ENCODE peak calls at places on chromosomes 2 and 18, in seven cellular contexts. H is upper lobe of right lung, X is MCF 10A, T is AG10803, B is HFFc6, Z is cardiac fibroblast, D is heart left ventricle. C is an unnamed sample.

GRCh38 chr2:161265874-161266273 is 42.4 kb upstream of the PSMD14 start:
- DNase-seq in H (no peak), X (no peak), T (no peak), B (no peak), Z (no peak), D (no peak), C (no peak)

GRCh38 chr2:43745457-43745856 is 28.4 kb upstream of the DYNC2LI1 start:
- DNase-seq in H (no peak), X (no peak), T (peak), B (peak), Z (peak), D (no peak), C (no peak)

GRCh38 chr2:240730506-240731326 is 39.0 kb downstream of the AQP12A start:
- DNase-seq in H (no peak), X (no peak), T (no peak), B (no peak), Z (no peak), D (no peak), C (no peak)

GRCh38 chr2:189426886-189427285 is 14.4 kb upstream of the WDR75 start:
- DNase-seq in H (no peak), X (no peak), T (no peak), B (no peak), Z (no peak), D (no peak), C (no peak)

GRCh38 chr2:119837759-119838158 is 78.0 kb downstream of the PTPN4 start:
- DNase-seq in H (no peak), X (peak), T (no peak), B (no peak), Z (no peak), D (no peak), C (no peak)

GRCh38 chr2:126634273-126634861 is 21.6 kb upstream of the GYPC start:
- DNase-seq in H (no peak), X (peak), T (peak), B (no peak), Z (no peak), D (no peak), C (no peak)

GRCh38 chr18:68779169-68779568 is 18.7 kb upstream of the CCDC102B start:
- DNase-seq in H (no peak), X (peak), T (peak), B (no peak), Z (peak), D (no peak), C (no peak)

GRCh38 chr2:95179451-95179850 is 13.8 kb downstream of the ZNF2 start:
- DNase-seq in H (no peak), X (no peak), T (no peak), B (no peak), Z (no peak), D (peak), C (no peak)

GRCh38 chr2:120343100-120343432 is 2.9 kb upstream of the INHBB start:
- DNase-seq in H (no peak), X (no peak), T (no peak), B (no peak), Z (no peak), D (no peak), C (no peak)

GRCh38 chr2:201779996-201780673 is 598 bp downstream of the ALS2 start:
- DNase-seq in H (no peak), X (peak), T (peak), B (no peak), Z (peak), D (no peak), C (no peak)

GRCh38 chr2:129903586-129904425 is 75.7 kb upstream of the RAB6C start:
- DNase-seq in H (peak), X (peak), T (no peak), B (no peak), Z (no peak), D (no peak), C (no peak)

GRCh38 chr2:181457741-181458425 is 697 bp downstream of the ITGA4 start:
- DNase-seq in H (peak), X (no peak), T (peak), B (peak), Z (peak), D (peak), C (no peak)

GRCh38 chr2:201407265-201407664 is 44.0 kb downstream of the TRAK2 start:
- DNase-seq in H (no peak), X (no peak), T (no peak), B (no peak), Z (no peak), D (no peak), C (no peak)

GRCh38 chr2:467892-468630 is 180.2 kb upstream of the ALKAL2 start:
- DNase-seq in H (no peak), X (no peak), T (no peak), B (no peak), Z (no peak), D (no peak), C (no peak)

GRCh38 chr2:74188018-74188601 is 9.4 kb upstream of the MOB1A start:
- DNase-seq in H (no peak), X (peak), T (peak), B (peak), Z (peak), D (peak), C (no peak)

DNA sequence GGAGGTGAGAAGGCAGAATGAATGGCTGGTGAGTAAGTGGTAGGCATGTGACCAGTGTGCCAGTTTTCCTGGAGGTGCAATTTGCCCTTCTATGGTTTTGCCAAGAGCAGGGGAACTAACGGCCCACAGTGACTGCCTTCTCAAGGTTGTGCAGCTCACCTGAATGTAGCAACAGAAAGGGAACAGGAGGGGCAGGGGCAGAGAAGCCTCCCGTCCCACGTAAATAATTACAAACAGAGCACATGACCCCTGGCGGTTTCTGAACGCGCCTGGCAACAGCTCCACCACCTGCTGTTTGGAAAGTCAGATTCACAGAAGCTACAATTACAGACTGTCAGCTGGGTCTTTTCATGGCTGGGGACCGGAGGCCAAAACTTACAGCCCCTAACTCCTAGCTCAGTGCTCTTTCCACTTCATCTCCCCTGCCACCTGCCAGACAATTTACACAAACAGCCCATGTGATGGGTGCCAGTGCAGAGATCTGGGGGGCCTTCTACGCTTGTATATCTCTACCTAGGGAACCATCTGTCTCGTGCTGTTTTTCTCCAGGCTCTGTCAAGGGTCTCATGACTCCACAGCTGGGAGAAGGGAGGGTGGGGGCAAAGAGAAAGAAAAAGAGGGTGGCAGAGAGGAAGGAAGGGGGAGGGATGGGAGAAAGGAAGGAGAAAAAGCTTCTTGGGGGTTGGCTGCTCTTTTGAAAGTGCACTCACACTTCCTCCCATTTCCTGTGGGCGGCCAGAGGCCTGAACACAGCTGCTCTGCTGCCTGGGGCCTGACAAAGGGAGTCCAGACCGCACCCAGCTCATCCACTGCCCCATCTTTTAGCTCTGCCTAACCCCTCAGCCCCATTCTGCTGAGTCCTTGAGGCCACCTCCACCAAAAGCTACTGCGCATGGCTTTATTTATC is 69.5 kb downstream of the POLR1A start:
- DNase-seq in H (peak), X (peak), T (peak), B (peak), Z (peak), D (peak), C (no peak)
- TF ChIP-seq CTCF in H (no peak), X (no peak), T (peak), B (peak), Z (peak), D (peak), C (no peak)

GRCh38 chr2:71187589-71187988 is 39.3 kb downstream of the PAIP2B start:
- DNase-seq in H (no peak), X (no peak), T (no peak), B (no peak), Z (no peak), D (no peak), C (no peak)

GRCh38 chr2:71186973-71187372 is 39.9 kb downstream of the PAIP2B start:
- DNase-seq in H (no peak), X (no peak), T (no peak), B (no peak), Z (no peak), D (no peak), C (no peak)

DNA sequence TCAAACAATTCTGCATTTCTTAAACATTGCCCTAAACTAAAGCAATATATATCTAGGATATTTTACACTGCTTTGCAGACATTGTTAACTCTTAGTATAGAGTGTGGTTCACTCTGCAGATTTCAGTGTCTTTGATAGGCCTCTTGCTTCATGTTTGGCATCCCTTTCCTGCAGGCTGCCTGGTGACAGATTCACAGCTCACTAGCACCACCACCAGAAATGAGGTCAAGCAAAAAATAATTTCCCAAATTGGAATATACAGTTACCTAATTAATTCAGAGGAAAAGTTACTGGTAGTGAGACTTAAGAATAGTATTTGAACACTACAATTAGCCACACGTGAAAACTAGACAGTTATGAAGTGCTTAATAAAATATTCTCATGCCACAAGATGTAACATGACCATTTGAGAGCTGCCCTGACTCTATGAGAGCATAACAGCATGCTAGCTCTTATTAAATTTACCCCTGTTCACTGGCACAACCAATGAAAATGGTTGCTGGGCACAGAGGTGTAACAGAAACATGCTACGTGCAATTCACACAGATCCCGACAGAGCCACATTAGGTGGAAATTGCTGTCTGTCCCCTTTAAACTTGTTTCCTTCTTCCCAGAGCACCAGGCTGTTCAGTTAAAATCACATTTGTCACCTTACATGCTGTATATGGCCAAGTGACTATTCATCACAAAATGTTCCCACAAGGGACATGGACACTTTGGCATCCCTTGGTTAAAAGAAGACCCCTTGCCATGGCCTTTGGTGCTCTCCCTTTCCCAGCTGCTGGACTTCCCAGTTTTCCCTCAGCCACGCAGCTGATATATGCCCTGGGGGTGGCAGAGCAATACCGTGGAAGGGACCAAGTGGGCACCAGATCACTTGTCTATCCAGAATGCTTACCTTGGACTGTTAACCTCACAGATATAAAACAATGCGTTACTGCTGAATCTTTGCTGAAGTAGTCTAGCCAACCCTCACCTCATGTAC is 35.7 kb downstream of the PAIP2B start:
- DNase-seq in H (no peak), X (peak), T (peak), B (peak), Z (peak), D (no peak), C (no peak)
- TF ChIP-seq CTCF in H (peak), X (peak), T (peak), B (peak), Z (peak), D (peak), C (no peak)

GRCh38 chr18:65091737-65092329 is 659.0 kb upstream of the CDH7 start:
- DNase-seq in H (no peak), X (peak), T (no peak), B (no peak), Z (peak), D (no peak), C (no peak)
- TF ChIP-seq CTCF in H (peak), X (no peak), T (peak), B (peak), Z (peak), D (peak), C (peak)

DNA sequence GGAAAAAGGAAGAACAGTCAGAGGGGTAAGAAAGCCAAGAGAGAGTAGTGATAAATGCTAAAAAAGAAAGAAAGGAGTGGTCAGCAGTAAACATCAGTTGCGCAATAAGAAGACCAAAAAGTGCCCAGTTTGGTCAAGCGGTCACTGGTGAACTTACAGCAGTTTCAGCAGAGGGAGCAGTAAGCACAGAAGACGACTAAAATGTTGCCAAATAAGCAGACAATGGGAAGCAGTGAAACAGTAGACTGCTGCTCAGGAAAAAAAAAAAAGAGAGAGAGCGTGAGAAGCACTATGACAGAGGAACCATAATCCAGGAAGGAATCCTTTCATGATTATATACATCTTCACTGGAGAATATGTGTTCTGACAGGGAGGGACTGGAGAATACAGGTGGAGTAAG is 45.8 kb downstream of the DNAJC10 start:
- DNase-seq in H (no peak), X (no peak), T (peak), B (no peak), Z (peak), D (no peak), C (no peak)
- TF ChIP-seq CTCF in H (peak), X (no peak), T (peak), B (peak), Z (peak), D (peak), C (no peak)

GRCh38 chr2:103960126-103960508 is 893.8 kb upstream of the POU3F3 start:
- DNase-seq in H (no peak), X (no peak), T (no peak), B (no peak), Z (no peak), D (no peak), C (no peak)

GRCh38 chr2:103963331-103963730 is 890.6 kb upstream of the POU3F3 start:
- DNase-seq in H (no peak), X (no peak), T (no peak), B (no peak), Z (no peak), D (no peak), C (no peak)

DNA sequence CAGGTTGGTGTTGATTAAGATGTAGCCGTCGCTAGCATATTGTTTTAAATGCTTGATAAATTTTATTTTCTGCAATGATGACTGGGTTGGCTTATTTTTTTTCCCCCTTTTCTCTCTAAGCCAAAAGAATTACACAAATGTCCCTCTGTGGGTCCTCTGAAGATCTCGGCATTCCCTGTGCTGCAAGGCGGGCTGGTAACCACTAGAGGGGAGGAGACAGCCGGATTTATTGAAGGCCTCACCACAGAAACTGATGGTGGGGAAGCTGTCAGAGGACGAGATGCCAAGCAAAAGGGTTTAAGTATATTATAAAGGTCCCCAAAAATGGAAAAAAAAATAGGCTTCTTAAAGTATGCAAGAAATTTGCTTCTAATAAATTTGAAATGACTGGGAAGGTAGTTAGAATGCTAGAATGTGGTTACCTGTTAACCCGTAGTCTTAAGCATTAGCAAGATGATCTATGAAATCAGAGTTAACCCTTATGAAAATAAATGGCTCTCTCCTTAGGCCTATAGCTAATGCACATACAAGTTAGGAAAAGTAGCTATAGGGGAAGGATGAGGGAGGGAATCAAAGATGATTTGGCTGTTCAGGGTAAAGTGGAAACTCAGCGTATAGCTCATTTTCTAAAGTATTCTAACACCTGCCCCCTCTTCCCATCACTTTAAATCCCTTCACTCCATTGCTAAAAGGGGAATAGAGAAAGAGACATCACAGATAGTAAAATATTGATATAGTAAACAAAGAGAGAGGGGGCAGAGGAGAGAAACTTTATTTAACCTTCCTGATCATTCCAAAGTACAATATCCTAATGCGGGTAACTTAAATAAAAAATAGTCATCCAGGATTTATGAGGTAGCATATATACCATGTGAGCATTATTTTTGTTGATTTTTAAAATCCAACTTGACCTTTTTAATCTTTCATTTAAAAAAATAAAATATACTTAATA is 894.5 kb upstream of the POU3F3 start:
- DNase-seq in H (no peak), X (peak), T (peak), B (no peak), Z (peak), D (peak), C (peak)
- TF ChIP-seq CTCF in H (peak), X (peak), T (peak), B (peak), Z (peak), D (peak), C (peak)

GRCh38 chr2:35204325-35204724 is 1151.3 kb upstream of the CRIM1 start:
- DNase-seq in H (no peak), X (no peak), T (no peak), B (no peak), Z (no peak), D (no peak), C (no peak)

GRCh38 chr2:35204881-35205280 is 1150.7 kb upstream of the CRIM1 start:
- DNase-seq in H (no peak), X (no peak), T (no peak), B (no peak), Z (no peak), D (no peak), C (no peak)

DNA sequence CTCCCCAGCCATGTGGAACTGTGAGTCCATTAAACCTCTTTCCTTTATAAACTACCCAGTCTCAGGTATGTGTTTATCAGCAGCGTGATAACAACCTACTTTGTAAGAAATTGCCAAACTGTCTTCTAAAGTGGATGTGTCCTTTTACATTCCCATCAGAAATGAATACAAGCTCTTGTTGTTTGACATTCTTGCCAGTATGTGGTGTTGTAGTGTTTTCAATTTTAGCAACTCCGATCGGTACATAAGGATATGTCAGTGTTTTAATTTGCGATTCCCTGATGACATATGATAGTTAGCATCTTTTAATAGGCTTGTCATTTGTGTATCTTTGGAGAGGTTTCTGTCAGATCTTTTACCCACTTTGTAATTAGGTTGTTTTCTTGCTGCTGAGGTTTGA is 1156.3 kb upstream of the CRIM1 start:
- DNase-seq in H (no peak), X (peak), T (no peak), B (no peak), Z (no peak), D (no peak), C (no peak)
- TF ChIP-seq CTCF in H (no peak), X (no peak), T (no peak), B (no peak), Z (no peak), D (no peak), C (no peak)

GRCh38 chr18:66560092-66560491 is 43.8 kb downstream of the CDH19 start:
- DNase-seq in H (no peak), X (peak), T (no peak), B (no peak), Z (peak), D (no peak), C (no peak)
- TF ChIP-seq CTCF in H (peak), X (peak), T (no peak), B (no peak), Z (peak), D (peak), C (no peak)

GRCh38 chr2:61396005-61396404 is 74.9 kb downstream of the USP34 start:
- DNase-seq in H (no peak), X (no peak), T (peak), B (no peak), Z (peak), D (no peak), C (no peak)
- TF ChIP-seq CTCF in H (peak), X (no peak), T (no peak), B (peak), Z (no peak), D (no peak), C (no peak)

GRCh38 chr2:187440101-187440500 is 8.0 kb downstream of the CALCRL start:
- DNase-seq in H (no peak), X (no peak), T (no peak), B (no peak), Z (no peak), D (no peak), C (no peak)

GRCh38 chr2:187438459-187438858 is 9.6 kb downstream of the CALCRL start:
- DNase-seq in H (no peak), X (no peak), T (no peak), B (no peak), Z (peak), D (no peak), C (no peak)

GRCh38 chr2:187442378-187442777 is 5.7 kb downstream of the CALCRL start:
- DNase-seq in H (no peak), X (no peak), T (no peak), B (no peak), Z (peak), D (no peak), C (no peak)

GRCh38 chr2:187442778-187443177 is 5.3 kb downstream of the CALCRL start:
- DNase-seq in H (no peak), X (no peak), T (no peak), B (no peak), Z (no peak), D (no peak), C (no peak)
- TF ChIP-seq CTCF in H (no peak), X (no peak), T (no peak), B (no peak), Z (no peak), D (no peak), C (no peak)

GRCh38 chr2:135741395-135742306 is at the start of gene UBXN4:
- DNase-seq in H (peak), X (peak), T (peak), B (peak), Z (peak), D (peak), C (peak)
- TF ChIP-seq CTCF in H (peak), X (peak), T (peak), B (peak), Z (peak), D (no peak), C (no peak)

C was measured in mesothelial cell of epicardium.